ENCODE peak calls at places on chromosomes 1 and 21, in four cellular contexts. J is H1, G is K562, P is HepG2. K is an unnamed sample.

GRCh38 chr1:111192643-111193519 is 7.6 kb downstream of the DENND2D start:
- DNase-seq in J (no peak), G (no peak), P (no peak), K (no peak)

GRCh38 chr21:33655591-33656221 is 13.4 kb downstream of the ITSN1 start:
- DNase-seq in J (no peak), G (peak), P (no peak), K (peak)

GRCh38 chr1:7046314-7046713 is 261.1 kb downstream of the CAMTA1 start:
- DNase-seq in J (peak), G (no peak), P (no peak), K (no peak)

GRCh38 chr1:3030663-3031381 is 9.6 kb downstream of the ACTRT2 start:
- DNase-seq in J (no peak), G (no peak), P (no peak), K (no peak)

GRCh38 chr1:230747886-230748800 is 955 bp downstream of the CAPN9 start:
- DNase-seq in J (no peak), G (no peak), P (no peak), K (no peak)

GRCh38 chr1:1946540-1946939 is 27.5 kb upstream of the TMEM52 start:
- DNase-seq in J (no peak), G (no peak), P (no peak), K (no peak)

GRCh38 chr1:75136158-75136815 is 2.1 kb downstream of the LHX8 start:
- DNase-seq in J (peak), G (no peak), P (no peak), K (peak)

GRCh38 chr1:10691075-10691739 is 105.2 kb downstream of the CASZ1 start:
- DNase-seq in J (no peak), G (no peak), P (no peak), K (no peak)

GRCh38 chr1:39268112-39268581 is 63.7 kb downstream of the MACF1 start:
- DNase-seq in J (no peak), G (no peak), P (no peak), K (no peak)

GRCh38 chr1:980137-980571 is 1.7 kb downstream of the PERM1 start:
- DNase-seq in J (no peak), G (no peak), P (no peak), K (no peak)

GRCh38 chr1:37556712-37557196 is at the start of gene DNALI1:
- DNase-seq in J (peak), G (peak), P (peak), K (no peak)

GRCh38 chr1:8421721-8422120 is 103.8 kb downstream of the SLC45A1 start:
- DNase-seq in J (no peak), G (no peak), P (no peak), K (no peak)

GRCh38 chr1:15691434-15692032 is 7.4 kb downstream of the PLEKHM2 start:
- DNase-seq in J (no peak), G (no peak), P (no peak), K (no peak)

GRCh38 chr1:30929135-30929889 is 20.8 kb upstream of the SDC3 start:
- DNase-seq in J (peak), G (peak), P (peak), K (peak)
- TF ChIP-seq PHF8 in J (no peak), G (no peak), P (no peak), K (no peak)

DNA sequence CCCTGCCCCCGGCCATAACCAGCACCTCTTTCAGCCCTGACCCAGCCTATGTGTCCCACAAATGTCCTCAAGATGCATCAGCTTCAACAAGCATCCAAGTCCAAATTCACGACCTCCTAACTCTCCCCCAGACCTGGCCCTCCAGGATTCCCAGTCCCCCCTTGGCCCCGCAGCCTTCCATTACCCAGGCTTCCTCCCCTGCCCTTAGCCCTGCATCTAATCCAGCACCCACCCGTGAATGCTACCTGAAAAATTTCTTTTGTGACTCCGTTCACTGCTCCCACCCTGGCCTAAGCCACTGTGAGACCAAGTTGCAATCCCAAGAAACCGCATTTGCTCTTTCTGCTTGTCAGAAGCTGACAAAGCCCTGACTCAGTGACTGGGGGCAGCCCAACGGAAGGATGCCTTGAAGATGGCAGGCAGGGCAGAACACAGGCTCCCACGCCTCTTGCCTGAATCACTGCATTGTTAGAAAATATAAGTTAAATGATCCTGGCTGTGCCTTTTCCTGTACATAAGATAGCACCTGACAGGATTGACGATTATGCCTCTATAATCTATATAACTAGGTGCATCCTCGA is 939 bp upstream of the MFAP2 start:
- DNase-seq in J (no peak), G (no peak), P (no peak), K (no peak)
- TF ChIP-seq PHF8 in J (no peak), G (no peak), P (no peak), K (no peak)

GRCh38 chr1:205077158-205077933 is 6.9 kb downstream of the TMEM81 start:
- DNase-seq in J (no peak), G (no peak), P (no peak), K (no peak)
- TF ChIP-seq PHF8 in J (no peak), G (no peak), P (no peak), K (no peak)

DNA sequence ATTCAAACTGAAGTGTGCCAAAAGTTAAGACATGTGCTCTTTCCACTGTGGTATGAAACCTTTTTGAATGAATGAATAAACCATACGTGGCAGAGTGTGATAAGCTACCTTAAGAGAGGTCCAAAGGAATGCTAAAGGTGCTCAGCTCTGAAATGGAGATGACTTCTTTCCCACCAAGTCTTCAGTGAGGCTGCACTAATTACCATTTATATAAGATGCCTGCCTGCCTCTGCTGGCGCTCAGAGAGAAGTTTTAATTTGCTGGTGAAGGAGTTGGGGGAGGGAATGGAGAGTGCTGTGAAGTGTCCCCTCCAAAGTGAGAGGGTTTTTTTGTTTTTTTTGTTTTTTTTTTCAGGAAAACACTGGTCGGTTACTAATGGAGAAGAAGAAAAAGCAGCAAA is 559.0 kb downstream of the OMA1 start:
- DNase-seq in J (no peak), G (no peak), P (no peak), K (no peak)
- TF ChIP-seq PHF8 in J (no peak), G (no peak), P (no peak), K (no peak)

DNA sequence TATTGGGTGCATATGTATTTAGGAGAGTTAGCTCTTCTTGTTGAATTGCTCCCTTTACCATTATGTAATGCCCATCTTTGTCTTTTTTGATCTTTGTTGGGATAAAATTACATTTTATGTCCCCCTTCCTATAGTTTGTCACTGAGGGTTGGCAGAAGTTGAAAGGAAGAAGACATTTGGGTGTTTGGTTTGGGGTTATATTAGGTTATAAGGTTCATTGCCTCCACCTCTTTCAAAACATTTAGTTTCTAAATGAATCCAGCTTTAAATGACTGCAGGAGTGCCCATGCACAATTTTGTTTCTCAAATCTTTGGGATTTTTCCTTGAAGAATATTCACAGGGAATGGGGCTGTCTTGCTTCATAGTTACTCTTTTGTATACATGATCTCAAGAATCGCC is 14.6 kb upstream of the LGALS8 start:
- DNase-seq in J (no peak), G (no peak), P (no peak), K (no peak)
- TF ChIP-seq PHF8 in J (no peak), G (no peak), P (no peak), K (no peak)

DNA sequence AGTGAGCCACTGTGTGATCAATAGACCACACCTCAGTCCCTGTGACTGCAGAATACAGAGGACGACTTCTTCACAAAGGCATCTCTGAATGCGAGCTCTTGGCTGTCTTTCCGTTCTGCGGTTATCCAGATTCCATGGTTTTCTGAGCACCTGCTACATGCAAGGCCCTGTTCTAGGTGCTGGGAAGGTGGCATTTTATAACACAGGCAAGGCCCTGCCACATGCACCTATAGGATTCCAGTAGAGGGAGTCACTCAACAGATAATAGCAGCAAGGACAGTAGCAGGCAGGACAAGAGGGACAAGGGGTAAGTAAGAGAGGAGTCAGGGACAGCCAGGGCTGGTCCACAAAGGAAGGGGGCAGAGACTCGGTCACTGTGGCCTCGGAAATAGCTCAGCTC is 9.0 kb downstream of the URB1 start:
- DNase-seq in J (no peak), G (no peak), P (peak), K (peak)
- TF ChIP-seq PHF8 in J (no peak), G (no peak), P (no peak), K (no peak)

GRCh38 chr1:199460933-199461332 is 566.6 kb upstream of the NR5A2 start:
- DNase-seq in J (no peak), G (no peak), P (no peak), K (no peak)

GRCh38 chr1:199463521-199464127 is 563.9 kb upstream of the NR5A2 start:
- DNase-seq in J (peak), G (no peak), P (peak), K (peak)
- TF ChIP-seq PHF8 in J (no peak), G (no peak), P (no peak), K (no peak)

GRCh38 chr1:4614371-4615137 is 39.9 kb upstream of the AJAP1 start:
- DNase-seq in J (no peak), G (no peak), P (no peak), K (no peak)
- TF ChIP-seq PHF8 in J (no peak), G (no peak), P (no peak), K (no peak)

K was measured in A549.